ENCODE peak calls at places on chromosomes 6 and 20, in nine cellular contexts. One of them, this sample, is unnamed.

GRCh38 chr6:5497896-5498578 is 236.7 kb downstream of the FARS2 start:
- DNase-seq in cardiac muscle cell: no peak
- DNase-seq in A673: peak; percentile 95
- DNase-seq in lower leg skin: no peak
- DNase-seq in HFF-Myc: no peak
- DNase-seq in neural crest cell: no peak
- DNase-seq in endothelial cell: no peak
- DNase-seq in colonic mucosa: no peak
- DNase-seq in BE2C: no peak
- DNase-seq in this sample: no peak

GRCh38 chr6:74356385-74356784 is 660.4 kb downstream of the CD109 start:
- DNase-seq in cardiac muscle cell: no peak
- DNase-seq in A673: peak; percentile 34
- DNase-seq in lower leg skin: no peak
- DNase-seq in HFF-Myc: no peak
- DNase-seq in neural crest cell: no peak
- DNase-seq in endothelial cell: no peak
- DNase-seq in colonic mucosa: no peak
- DNase-seq in BE2C: no peak
- DNase-seq in this sample: no peak

GRCh38 chr6:25369043-25369442 is 89.9 kb downstream of the CARMIL1 start:
- DNase-seq in cardiac muscle cell: no peak
- DNase-seq in A673: no peak
- DNase-seq in lower leg skin: no peak
- DNase-seq in HFF-Myc: no peak
- DNase-seq in neural crest cell: no peak
- DNase-seq in endothelial cell: no peak
- DNase-seq in colonic mucosa: no peak
- DNase-seq in BE2C: peak; percentile 24
- DNase-seq in this sample: peak; percentile 20

GRCh38 chr20:41657655-41658054 is 39.5 kb upstream of the CHD6 start:
- DNase-seq in cardiac muscle cell: no peak
- DNase-seq in A673: no peak
- DNase-seq in lower leg skin: no peak
- DNase-seq in HFF-Myc: no peak
- DNase-seq in neural crest cell: no peak
- DNase-seq in endothelial cell: no peak
- DNase-seq in colonic mucosa: no peak
- DNase-seq in BE2C: no peak
- DNase-seq in this sample: no peak

GRCh38 chr6:158999154-158999668 is 791 bp downstream of the RSPH3 start:
- DNase-seq in cardiac muscle cell: no peak
- DNase-seq in A673: peak; percentile 31
- DNase-seq in lower leg skin: peak; percentile 91
- DNase-seq in HFF-Myc: no peak
- DNase-seq in neural crest cell: peak; percentile 14
- DNase-seq in endothelial cell: no peak
- DNase-seq in colonic mucosa: no peak
- DNase-seq in BE2C: no peak
- DNase-seq in this sample: no peak

GRCh38 chr6:105810105-105810921 is 275.8 kb upstream of the PRDM1 start:
- DNase-seq in cardiac muscle cell: no peak
- DNase-seq in A673: peak; percentile 31
- DNase-seq in lower leg skin: no peak
- DNase-seq in HFF-Myc: peak; percentile 91
- DNase-seq in neural crest cell: no peak
- DNase-seq in endothelial cell: no peak
- DNase-seq in colonic mucosa: peak; percentile 40
- DNase-seq in BE2C: no peak
- DNase-seq in this sample: no peak

GRCh38 chr6:26141378-26141901 is 54.2 kb downstream of the HFE start:
- DNase-seq in cardiac muscle cell: peak; percentile 3
- DNase-seq in A673: no peak
- DNase-seq in lower leg skin: no peak
- DNase-seq in HFF-Myc: no peak
- DNase-seq in neural crest cell: no peak
- DNase-seq in endothelial cell: no peak
- DNase-seq in colonic mucosa: no peak
- DNase-seq in BE2C: no peak
- DNase-seq in this sample: peak; percentile 60

GRCh38 chr6:152723398-152723797 is 25.7 kb downstream of the MYCT1 start:
- DNase-seq in cardiac muscle cell: no peak
- DNase-seq in A673: no peak
- DNase-seq in lower leg skin: no peak
- DNase-seq in HFF-Myc: no peak
- DNase-seq in neural crest cell: no peak
- DNase-seq in endothelial cell: no peak
- DNase-seq in colonic mucosa: no peak
- DNase-seq in BE2C: no peak
- DNase-seq in this sample: no peak

GRCh38 chr20:40563296-40563950 is 125.6 kb downstream of the MAFB start:
- DNase-seq in cardiac muscle cell: no peak
- DNase-seq in A673: peak; percentile 33
- DNase-seq in lower leg skin: peak; percentile 93
- DNase-seq in HFF-Myc: no peak
- DNase-seq in neural crest cell: no peak
- DNase-seq in endothelial cell: no peak
- DNase-seq in colonic mucosa: peak; percentile 95
- DNase-seq in BE2C: peak; percentile 14
- DNase-seq in this sample: peak; percentile 38

GRCh38 chr6:16947461-16948159 is 154.2 kb upstream of the STMND1 start:
- DNase-seq in cardiac muscle cell: peak; percentile 72
- DNase-seq in A673: peak; percentile 98
- DNase-seq in lower leg skin: no peak
- DNase-seq in HFF-Myc: peak; percentile 98
- DNase-seq in neural crest cell: no peak
- DNase-seq in endothelial cell: no peak
- DNase-seq in colonic mucosa: peak; percentile 33
- DNase-seq in BE2C: no peak
- DNase-seq in this sample: peak; percentile 13
- TF ChIP-seq CTCF in cardiac muscle cell: no peak
- TF ChIP-seq CTCF in A673: no peak
- TF ChIP-seq CTCF in lower leg skin: no peak
- TF ChIP-seq CTCF in HFF-Myc: no peak
- TF ChIP-seq CTCF in neural crest cell: no peak
- TF ChIP-seq CTCF in endothelial cell: no peak
- TF ChIP-seq CTCF in colonic mucosa: no peak
- TF ChIP-seq CTCF in BE2C: no peak
- TF ChIP-seq CTCF in this sample: no peak

DNA sequence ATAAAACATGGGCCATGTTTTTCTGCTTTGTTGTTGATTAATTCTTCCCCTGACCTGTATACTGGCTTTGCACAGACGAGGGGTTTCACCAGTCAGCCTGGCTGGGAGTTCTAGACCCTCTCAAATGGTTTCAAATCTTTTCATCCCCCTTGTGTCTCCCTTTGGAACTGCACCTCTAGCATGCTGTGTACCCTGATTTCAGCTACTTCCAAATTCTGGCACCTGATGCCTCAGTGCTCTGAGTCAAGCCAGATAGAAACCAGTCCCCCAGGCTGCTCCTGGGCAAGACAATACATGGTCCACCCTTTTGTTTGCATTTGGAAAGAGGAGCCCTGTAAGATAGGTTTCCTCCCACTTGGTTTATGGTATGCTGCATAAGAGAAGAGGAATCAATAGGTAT is 290.2 kb downstream of the BTBD3 start:
- DNase-seq in cardiac muscle cell: peak; percentile 39
- DNase-seq in A673: peak; percentile 54
- DNase-seq in lower leg skin: no peak
- DNase-seq in HFF-Myc: peak; percentile 7
- DNase-seq in neural crest cell: peak; percentile 54
- DNase-seq in endothelial cell: peak; percentile 54
- DNase-seq in colonic mucosa: peak; percentile 36
- DNase-seq in BE2C: peak; percentile 49
- DNase-seq in this sample: peak; percentile 56
- TF ChIP-seq CTCF in cardiac muscle cell: peak; percentile 82
- TF ChIP-seq CTCF in A673: peak; percentile 64
- TF ChIP-seq CTCF in lower leg skin: no peak
- TF ChIP-seq CTCF in HFF-Myc: peak; percentile 54
- TF ChIP-seq CTCF in neural crest cell: peak; percentile 66
- TF ChIP-seq CTCF in endothelial cell: peak; percentile 79
- TF ChIP-seq CTCF in colonic mucosa: peak; percentile 64
- TF ChIP-seq CTCF in BE2C: peak; percentile 70
- TF ChIP-seq CTCF in this sample: peak; percentile 74

GRCh38 chr6:165665384-165665672 is 2.3 kb upstream of the PDE10A start:
- DNase-seq in cardiac muscle cell: no peak
- DNase-seq in A673: no peak
- DNase-seq in lower leg skin: no peak
- DNase-seq in HFF-Myc: no peak
- DNase-seq in neural crest cell: no peak
- DNase-seq in endothelial cell: no peak
- DNase-seq in colonic mucosa: no peak
- DNase-seq in BE2C: no peak
- DNase-seq in this sample: no peak

GRCh38 chr6:165662671-165663282 is at the start of gene PDE10A:
- DNase-seq in cardiac muscle cell: peak; percentile 72
- DNase-seq in A673: peak; percentile 25
- DNase-seq in lower leg skin: peak; percentile 73
- DNase-seq in HFF-Myc: no peak
- DNase-seq in neural crest cell: peak; percentile 66
- DNase-seq in endothelial cell: peak; percentile 61
- DNase-seq in colonic mucosa: no peak
- DNase-seq in BE2C: peak; percentile 23
- DNase-seq in this sample: no peak

GRCh38 chr6:165663283-165663735 is 268 bp upstream of the PDE10A start:
- DNase-seq in cardiac muscle cell: peak; percentile 48
- DNase-seq in A673: peak; percentile 11
- DNase-seq in lower leg skin: peak; percentile 81
- DNase-seq in HFF-Myc: no peak
- DNase-seq in neural crest cell: peak; percentile 19
- DNase-seq in endothelial cell: peak; percentile 41
- DNase-seq in colonic mucosa: no peak
- DNase-seq in BE2C: no peak
- DNase-seq in this sample: peak; percentile 33

GRCh38 chr6:165663736-165664552 is 903 bp upstream of the PDE10A start:
- DNase-seq in cardiac muscle cell: peak; percentile 29
- DNase-seq in A673: no peak
- DNase-seq in lower leg skin: peak; percentile 79
- DNase-seq in HFF-Myc: no peak
- DNase-seq in neural crest cell: peak; percentile 11
- DNase-seq in endothelial cell: peak; percentile 25
- DNase-seq in colonic mucosa: no peak
- DNase-seq in BE2C: no peak
- DNase-seq in this sample: no peak

GRCh38 chr6:165664553-165665383 is 1.7 kb upstream of the PDE10A start:
- DNase-seq in cardiac muscle cell: no peak
- DNase-seq in A673: no peak
- DNase-seq in lower leg skin: peak; percentile 3
- DNase-seq in HFF-Myc: no peak
- DNase-seq in neural crest cell: no peak
- DNase-seq in endothelial cell: no peak
- DNase-seq in colonic mucosa: no peak
- DNase-seq in BE2C: no peak
- DNase-seq in this sample: no peak
- TF ChIP-seq CTCF in cardiac muscle cell: peak; percentile 30
- TF ChIP-seq CTCF in A673: no peak
- TF ChIP-seq CTCF in lower leg skin: no peak
- TF ChIP-seq CTCF in HFF-Myc: no peak
- TF ChIP-seq CTCF in neural crest cell: peak; percentile 45
- TF ChIP-seq CTCF in endothelial cell: peak; percentile 24
- TF ChIP-seq CTCF in colonic mucosa: no peak
- TF ChIP-seq CTCF in BE2C: no peak
- TF ChIP-seq CTCF in this sample: no peak

GRCh38 chr6:41586564-41586963 is 40.4 kb downstream of the FOXP4 start:
- DNase-seq in cardiac muscle cell: no peak
- DNase-seq in A673: no peak
- DNase-seq in lower leg skin: no peak
- DNase-seq in HFF-Myc: no peak
- DNase-seq in neural crest cell: no peak
- DNase-seq in endothelial cell: no peak
- DNase-seq in colonic mucosa: no peak
- DNase-seq in BE2C: peak; percentile 56
- DNase-seq in this sample: no peak

GRCh38 chr6:41585605-41586004 is 39.4 kb downstream of the FOXP4 start:
- DNase-seq in cardiac muscle cell: no peak
- DNase-seq in A673: no peak
- DNase-seq in lower leg skin: no peak
- DNase-seq in HFF-Myc: no peak
- DNase-seq in neural crest cell: no peak
- DNase-seq in endothelial cell: no peak
- DNase-seq in colonic mucosa: no peak
- DNase-seq in BE2C: no peak
- DNase-seq in this sample: no peak

GRCh38 chr6:41588083-41588482 is 41.9 kb downstream of the FOXP4 start:
- DNase-seq in cardiac muscle cell: no peak
- DNase-seq in A673: no peak
- DNase-seq in lower leg skin: no peak
- DNase-seq in HFF-Myc: no peak
- DNase-seq in neural crest cell: no peak
- DNase-seq in endothelial cell: no peak
- DNase-seq in colonic mucosa: no peak
- DNase-seq in BE2C: peak; percentile 5
- DNase-seq in this sample: no peak

GRCh38 chr6:41589223-41589622 is 43.0 kb downstream of the FOXP4 start:
- DNase-seq in cardiac muscle cell: no peak
- DNase-seq in A673: no peak
- DNase-seq in lower leg skin: no peak
- DNase-seq in HFF-Myc: no peak
- DNase-seq in neural crest cell: no peak
- DNase-seq in endothelial cell: no peak
- DNase-seq in colonic mucosa: no peak
- DNase-seq in BE2C: peak; percentile 5
- DNase-seq in this sample: no peak

DNA sequence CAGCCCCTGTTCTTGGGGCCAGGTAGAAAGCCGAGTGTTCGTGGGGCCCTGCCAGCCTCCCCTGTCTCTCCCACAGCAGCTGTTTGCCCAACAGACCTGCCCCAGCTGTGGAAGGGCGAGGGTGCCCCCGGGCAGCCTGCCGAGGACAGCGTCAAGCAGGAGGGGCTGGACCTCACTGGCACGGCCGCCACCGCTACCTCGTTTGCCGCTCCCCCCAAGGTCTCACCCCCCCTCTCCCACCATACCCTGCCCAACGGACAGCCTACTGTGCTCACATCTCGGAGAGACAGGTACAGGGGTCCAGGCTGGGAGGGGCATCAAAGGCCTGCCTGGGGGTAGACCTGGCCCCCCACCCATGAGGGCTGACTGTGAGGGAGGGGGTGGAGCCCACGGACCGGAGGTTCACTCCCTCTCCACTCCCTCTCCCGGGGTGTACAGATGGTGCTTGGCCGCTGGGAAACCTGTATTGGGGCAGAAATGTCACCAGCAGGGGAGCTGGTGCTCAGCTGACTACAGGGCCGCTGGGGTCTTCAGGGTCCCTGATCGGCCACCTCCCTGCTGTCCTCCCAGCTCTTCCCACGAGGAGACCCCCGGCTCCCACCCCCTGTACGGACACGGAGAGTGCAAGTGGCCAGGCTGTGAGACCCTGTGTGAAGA is 41.2 kb downstream of the FOXP4 start:
- DNase-seq in cardiac muscle cell: no peak
- DNase-seq in A673: no peak
- DNase-seq in lower leg skin: no peak
- DNase-seq in HFF-Myc: no peak
- DNase-seq in neural crest cell: no peak
- DNase-seq in endothelial cell: no peak
- DNase-seq in colonic mucosa: no peak
- DNase-seq in BE2C: peak; percentile 11
- DNase-seq in this sample: peak; percentile 50
- TF ChIP-seq CTCF in cardiac muscle cell: no peak
- TF ChIP-seq CTCF in A673: no peak
- TF ChIP-seq CTCF in lower leg skin: no peak
- TF ChIP-seq CTCF in HFF-Myc: no peak
- TF ChIP-seq CTCF in neural crest cell: peak; percentile 31
- TF ChIP-seq CTCF in endothelial cell: no peak
- TF ChIP-seq CTCF in colonic mucosa: no peak
- TF ChIP-seq CTCF in BE2C: no peak
- TF ChIP-seq CTCF in this sample: no peak